ENCODE peak calls at places on chromosomes 16 and 17, in nine cellular contexts. V is lower lobe of right lung, B is hepatocyte, P is H7, Q is IMR-90, W is prostate gland, R is neuronal stem cell, O is SK-N-SH, Z is upper lobe of left lung. J is an unnamed sample. For H3K27me3, the result is how much of the 10 kb centered on the place peaks cover.

GRCh38 chr16:270381-271255 is 5.1 kb downstream of the RGS11 start:
- DNase-seq in W (no peak), Q (no peak), R (no peak), O (no peak), V (no peak), P (no peak), Z (peak), B (no peak), J (no peak)

GRCh38 chr16:82891424-82891823 is 264.7 kb downstream of the CDH13 start:
- DNase-seq in B (no peak), P (no peak), V (no peak), Z (no peak), W (no peak), R (no peak), O (no peak), Q (no peak), J (no peak)

GRCh38 chr16:84360170-84360569 is 8.2 kb upstream of the ATP2C2 start:
- DNase-seq in Q (peak), B (no peak), O (no peak), W (no peak), Z (no peak), P (no peak), V (no peak), R (no peak), J (no peak)

GRCh38 chr17:31052187-31052889 is 42.4 kb upstream of the NF1 start:
- DNase-seq in W (peak), Z (no peak), V (no peak), O (no peak), R (no peak), P (no peak), Q (peak), B (no peak), J (peak)

GRCh38 chr17:11885051-11885450 is 112.2 kb downstream of the ZNF18 start:
- DNase-seq in R (no peak), W (peak), P (no peak), Z (no peak), Q (no peak), V (no peak), O (no peak), B (no peak), J (no peak)

GRCh38 chr16:30185141-30185682 is 1.8 kb downstream of the CORO1A start:
- DNase-seq in B (no peak), Z (peak), Q (no peak), R (no peak), P (peak), O (peak), V (peak), W (no peak), J (no peak)

GRCh38 chr17:33520404-33521032 is 227.4 kb upstream of the ASIC2 start:
- DNase-seq in V (peak), O (peak), Z (no peak), W (peak), P (peak), B (peak), Q (peak), R (peak), J (peak)

GRCh38 chr17:42276609-42277341 is 584 bp upstream of the STAT5B start:
- DNase-seq in W (no peak), Q (peak), P (peak), V (peak), Z (no peak), B (peak), R (no peak), O (peak), J (peak)

GRCh38 chr16:14301150-14302030 is 230.3 kb downstream of the MRTFB start:
- DNase-seq in B (peak), P (peak), R (no peak), V (no peak), W (no peak), Q (no peak), O (peak), Z (peak), J (peak)

GRCh38 chr17:73250851-73251640 is 10.6 kb downstream of the CPSF4L start:
- DNase-seq in Z (no peak), V (no peak), O (no peak), W (no peak), Q (no peak), P (peak), R (no peak), B (no peak), J (no peak)

GRCh38 chr16:75029854-75030253 is 31.0 kb downstream of the ZNRF1 start:
- DNase-seq in V (no peak), Q (peak), O (no peak), P (no peak), R (no peak), B (no peak), Z (no peak), W (no peak), J (no peak)

GRCh38 chr16:67000384-67001158 is 12.2 kb downstream of the CES4A start:
- DNase-seq in Z (peak), R (no peak), O (peak), B (peak), W (peak), V (peak), P (peak), Q (no peak), J (peak)

GRCh38 chr17:46191332-46192210 is 1.7 kb downstream of the KANSL1 start:
- DNase-seq in W (peak), Z (no peak), Q (no peak), O (peak), V (no peak), P (peak), B (peak), R (peak), J (peak)

GRCh38 chr16:11097094-11097781 is 152.9 kb downstream of the CLEC16A start:
- DNase-seq in Q (no peak), B (no peak), R (no peak), P (no peak), W (no peak), V (no peak), O (peak), Z (no peak), J (no peak)

GRCh38 chr17:55577687-55578086 is 66.4 kb upstream of the SMIM36 start:
- DNase-seq in V (peak), O (no peak), P (no peak), B (no peak), Q (peak), Z (peak), R (no peak), W (no peak), J (no peak)

GRCh38 chr16:80742331-80742730 is 62.1 kb downstream of the CDYL2 start:
- DNase-seq in R (no peak), P (no peak), O (no peak), Q (no peak), B (no peak), Z (no peak), W (no peak), V (no peak), J (no peak)

GRCh38 chr17:45730192-45730591 is 53.9 kb upstream of the CRHR1 start:
- DNase-seq in W (no peak), Q (no peak), B (no peak), V (no peak), P (no peak), Z (no peak), R (no peak), O (no peak), J (no peak)

GRCh38 chr17:32757963-32758362 is 119.0 kb downstream of the MYO1D start:
- DNase-seq in O (no peak), W (no peak), P (no peak), B (no peak), V (no peak), R (no peak), Q (no peak), Z (no peak), J (no peak)

GRCh38 chr16:88352261-88353200 is 30.2 kb upstream of the ZNF469 start:
- DNase-seq in O (peak), B (no peak), Q (no peak), W (no peak), Z (peak), P (no peak), R (no peak), V (peak), J (no peak)

GRCh38 chr16:76926595-76926994 is 264.4 kb upstream of the MON1B start:
- DNase-seq in R (no peak), B (peak), W (no peak), Q (no peak), Z (no peak), P (no peak), O (no peak), V (no peak), J (no peak)

GRCh38 chr16:2692948-2693651 is 10.8 kb downstream of the KCTD5 start:
- DNase-seq in V (no peak), B (no peak), P (peak), R (no peak), Q (peak), O (no peak), W (no peak), Z (peak), J (peak)

GRCh38 chr16:57572978-57573733 is 30.7 kb downstream of the ADGRG5 start:
- DNase-seq in Q (no peak), R (no peak), B (no peak), Z (no peak), P (no peak), V (no peak), W (no peak), O (no peak), J (no peak)

GRCh38 chr16:11556945-11557720 is 29.6 kb downstream of the LITAF start:
- DNase-seq in Q (no peak), V (no peak), Z (no peak), O (no peak), P (no peak), R (no peak), W (no peak), B (no peak), J (no peak)

GRCh38 chr16:18969050-18969854 is 14.5 kb upstream of the TMC7 start:
- DNase-seq in W (peak), V (peak), P (peak), Q (peak), B (peak), O (peak), Z (peak), R (peak), J (peak)

GRCh38 chr16:17377360-17378324 is 93.1 kb downstream of the XYLT1 start:
- DNase-seq in Q (no peak), Z (no peak), B (no peak), W (no peak), P (no peak), O (no peak), R (peak), V (no peak), J (no peak)

GRCh38 chr17:61404702-61405046 is 5.0 kb downstream of the TBX2 start:
- DNase-seq in Z (no peak), R (no peak), P (peak), W (no peak), O (peak), V (no peak), B (no peak), Q (peak), J (no peak)
- H3K27me3 ChIP-seq in Z (under half), R (half or more), P (half or more), W (under half), O (under half), V (half or more), B (half or more), Q (under half), J (half or more)

GRCh38 chr17:34894971-34895370 is 66.3 kb downstream of the CCT6B start:
- DNase-seq in B (no peak), V (no peak), Q (no peak), W (no peak), O (no peak), Z (no peak), R (no peak), P (no peak), J (no peak)
- H3K27me3 ChIP-seq in B (under half), V (under half), Q (under half), W (under half), O (under half), Z (under half), R (under half), P (under half), J (under half)

GRCh38 chr17:9002236-9002609 is 19.1 kb upstream of the NTN1 start:
- DNase-seq in R (no peak), V (no peak), P (peak), O (no peak), B (no peak), Z (peak), Q (no peak), W (no peak), J (peak)

GRCh38 chr17:9001539-9001938 is 19.8 kb upstream of the NTN1 start:
- DNase-seq in R (no peak), P (no peak), B (no peak), W (no peak), Q (no peak), V (no peak), O (no peak), Z (no peak), J (no peak)

GRCh38 chr17:9003355-9004131 is 17.8 kb upstream of the NTN1 start:
- DNase-seq in V (no peak), W (no peak), Q (no peak), B (no peak), P (peak), R (peak), Z (peak), O (peak), J (peak)

GRCh38 chr17:9004132-9004960 is 17.0 kb upstream of the NTN1 start:
- DNase-seq in P (peak), B (peak), Z (peak), V (no peak), O (no peak), R (no peak), Q (no peak), W (no peak), J (no peak)

GRCh38 chr17:9002610-9003354 is 18.5 kb upstream of the NTN1 start:
- DNase-seq in W (peak), Q (no peak), O (peak), V (no peak), Z (peak), P (peak), R (peak), B (peak), J (peak)
- H3K27me3 ChIP-seq in W (under half), Q (under half), O (under half), V (half or more), Z (under half), P (half or more), R (under half), B (half or more), J (under half)

DNA sequence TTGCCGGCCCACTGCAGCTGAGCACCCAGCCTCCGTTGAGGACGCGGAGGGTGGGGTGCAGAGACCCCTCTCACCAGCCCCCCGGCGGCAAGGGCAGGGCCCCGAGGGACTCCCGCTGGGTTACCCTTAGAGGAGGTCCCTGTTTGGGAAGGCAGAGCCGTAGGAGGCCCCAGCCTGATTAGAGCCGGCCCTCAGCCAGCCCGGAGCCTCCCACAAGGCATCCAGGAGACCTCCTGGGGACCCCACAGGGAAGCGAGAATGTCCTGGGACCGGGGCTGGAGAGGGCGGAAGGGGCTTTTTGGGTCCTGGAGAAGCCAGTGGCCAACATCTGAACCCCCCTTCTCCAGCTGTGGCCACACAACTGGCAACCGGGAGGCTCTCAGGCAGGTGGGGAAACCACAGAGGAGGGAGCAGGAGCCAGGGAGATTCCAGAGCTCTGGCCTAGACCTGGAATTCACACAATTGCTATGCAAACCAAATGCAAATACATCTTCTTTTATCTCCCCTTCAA is 21.7 kb upstream of the SP6 start:
- DNase-seq in V (no peak), Q (peak), W (no peak), P (peak), B (no peak), Z (no peak), R (no peak), O (no peak), J (peak)
- H3K27me3 ChIP-seq in V (under half), Q (half or more), W (under half), P (half or more), B (half or more), Z (under half), R (under half), O (half or more), J (under half)

GRCh38 chr17:77698903-77699615 is 259.4 kb upstream of the TNRC6C start:
- DNase-seq in W (no peak), R (no peak), Q (no peak), P (no peak), Z (no peak), V (no peak), B (no peak), O (no peak), J (no peak)
- H3K27me3 ChIP-seq in W (under half), R (under half), Q (half or more), P (under half), Z (under half), V (under half), B (under half), O (under half), J (under half)

DNA sequence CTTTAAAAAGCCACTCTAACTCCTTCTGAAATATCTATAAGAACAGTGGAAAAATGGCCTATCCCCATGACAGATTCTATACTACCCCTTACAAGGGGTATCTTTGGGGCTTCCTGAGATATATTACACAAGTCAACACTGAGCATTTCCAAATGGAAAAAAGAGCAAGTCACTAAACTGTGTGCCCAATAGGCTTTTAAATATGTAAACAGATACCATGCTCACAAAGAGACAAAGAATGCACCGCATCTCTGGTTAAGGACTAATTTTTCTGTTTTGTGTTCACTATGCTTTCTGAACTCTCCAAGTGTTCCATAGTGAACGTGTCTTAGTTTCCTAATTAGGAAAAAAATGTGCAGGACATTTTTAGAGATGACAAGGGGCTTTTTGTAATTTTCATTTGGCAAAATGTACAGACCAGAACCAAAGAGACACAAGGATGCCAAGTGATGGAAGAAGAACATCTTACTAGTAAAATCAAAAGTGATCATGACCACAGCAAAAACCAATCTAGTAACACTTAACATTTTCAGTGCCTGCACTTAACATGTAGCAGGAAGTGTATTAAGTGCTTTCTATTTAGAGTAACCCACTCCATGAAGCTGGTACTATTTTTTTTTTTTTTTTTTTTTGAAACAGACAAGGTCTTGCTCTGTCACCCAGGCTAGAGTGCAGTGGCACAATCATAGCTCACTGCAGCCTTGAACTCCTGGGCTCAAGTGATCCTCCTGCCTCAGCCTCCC is 21.5 kb downstream of the MYH11 start:
- DNase-seq in B (no peak), O (no peak), Q (no peak), V (no peak), W (no peak), Z (no peak), P (no peak), R (no peak), J (no peak)
- H3K27me3 ChIP-seq in B (under half), O (under half), Q (under half), V (under half), W (under half), Z (under half), P (under half), R (under half), J (under half)

J was measured in mesendoderm.